ENCODE peak calls at places on chromosomes 1 and 21, in seven cellular contexts. Q is PC-3, D is GM23338, K is neural progenitor cell, B is HCT116, Z is OCI-LY7, W is hepatocyte. T is an unnamed sample.
A peak's percentile ranks its signal among the peaks of the same experiment; 100 is the strongest.

GRCh38 chr1:182181167-182181572 is 119.7 kb upstream of the ZNF648 start:
- DNase-seq in K (no peak), D (no peak), B (peak; percentile 23), Z (no peak), W (peak; percentile 68), Q (peak; percentile 88), T (no peak)

GRCh38 chr1:227191607-227192006 is 126.7 kb downstream of the CDC42BPA start:
- DNase-seq in W (no peak), B (no peak), Q (no peak), Z (no peak), D (no peak), K (no peak), T (peak; percentile 85)

GRCh38 chr1:230757856-230758704 is 10.9 kb downstream of the CAPN9 start:
- DNase-seq in K (no peak), D (no peak), W (no peak), Q (no peak), Z (no peak), B (no peak), T (no peak)

GRCh38 chr1:214707306-214708087 is 104.5 kb downstream of the CENPF start:
- DNase-seq in W (peak; percentile 50), Q (no peak), Z (no peak), B (no peak), D (no peak), K (no peak), T (no peak)

GRCh38 chr1:230071316-230071715 is 4.3 kb downstream of the GALNT2 start:
- DNase-seq in W (no peak), Q (no peak), B (no peak), K (no peak), Z (no peak), D (no peak), T (no peak)

GRCh38 chr1:66506393-66506687 is 27.6 kb upstream of the SGIP1 start:
- DNase-seq in B (no peak), Q (no peak), D (no peak), K (no peak), Z (no peak), W (no peak), T (no peak)

GRCh38 chr1:6465461-6466005 is 440 bp downstream of the TNFRSF25 start:
- DNase-seq in Q (no peak), Z (no peak), B (no peak), D (no peak), K (no peak), W (no peak), T (no peak)

GRCh38 chr1:226674892-226675719 is 64.0 kb downstream of the ITPKB start:
- DNase-seq in K (no peak), D (no peak), B (no peak), Q (no peak), Z (peak; percentile 97), W (no peak), T (no peak)

GRCh38 chr1:227356582-227357228 is 38.4 kb upstream of the CDC42BPA start:
- DNase-seq in D (peak; percentile 81), B (peak; percentile 48), Q (peak; percentile 91), K (no peak), W (peak; percentile 55), Z (no peak), T (peak; percentile 61)

GRCh38 chr1:96651517-96651916 is 70.1 kb upstream of the PTBP2 start:
- DNase-seq in K (peak; percentile 7), W (no peak), D (peak; percentile 7), Q (no peak), Z (no peak), B (no peak), T (no peak)

GRCh38 chr1:19809044-19809750 is 5.9 kb downstream of the RNF186 start:
- DNase-seq in Z (no peak), B (no peak), Q (no peak), W (no peak), D (peak; percentile 38), K (peak; percentile 28), T (no peak)

GRCh38 chr1:10662824-10663667 is 133.4 kb downstream of the CASZ1 start:
- DNase-seq in Q (no peak), B (no peak), D (no peak), W (no peak), K (no peak), Z (no peak), T (no peak)

GRCh38 chr1:89821322-89822108 is 683 bp downstream of the LRRC8D start:
- DNase-seq in K (peak; percentile 89), W (peak; percentile 82), D (peak; percentile 84), Q (peak; percentile 29), Z (peak; percentile 93), B (no peak), T (peak; percentile 79)

GRCh38 chr1:155177192-155177917 is 3.7 kb downstream of the TRIM46 start:
- DNase-seq in K (no peak), W (no peak), B (no peak), Z (no peak), D (no peak), Q (peak; percentile 66), T (no peak)

GRCh38 chr1:79109445-79109844 is 102.9 kb upstream of the ADGRL4 start:
- DNase-seq in W (no peak), Z (no peak), D (no peak), Q (no peak), B (no peak), K (no peak), T (no peak)

GRCh38 chr1:156747737-156748669 is 3.5 kb downstream of the HDGF start:
- DNase-seq in Z (no peak), B (no peak), W (no peak), K (peak; percentile 33), D (no peak), Q (no peak), T (no peak)

DNA sequence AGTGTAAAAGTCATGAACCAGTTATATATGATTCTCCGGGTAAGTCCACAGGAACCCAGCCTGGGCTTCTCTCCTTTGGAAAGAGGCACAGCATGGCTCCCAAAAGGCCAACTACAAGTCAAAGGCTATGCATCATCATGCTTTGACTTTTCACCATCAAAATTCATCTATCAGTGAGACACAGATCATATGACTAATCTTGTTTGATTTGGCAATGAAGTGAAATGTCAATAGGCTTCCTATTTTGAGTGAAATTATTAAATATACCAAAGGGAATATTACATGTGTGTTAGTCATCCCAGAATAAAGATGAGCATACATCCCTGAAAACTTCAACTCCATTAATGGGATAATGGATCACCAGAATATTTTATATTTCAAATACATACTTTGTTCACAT is 83.5 kb upstream of the ADGRL2 start:
- DNase-seq in D (no peak), Z (no peak), Q (peak; percentile 93), W (no peak), B (no peak), K (no peak), T (no peak)
- TF ChIP-seq EZH2phosphoT487 in D (no peak), Z (no peak), Q (no peak), W (no peak), B (no peak), K (no peak), T (no peak)

GRCh38 chr1:222911866-222912265 is 97.0 kb downstream of the DISP1 start:
- DNase-seq in B (no peak), W (no peak), Q (no peak), K (no peak), D (no peak), Z (no peak), T (no peak)

GRCh38 chr1:222910699-222911098 is 95.9 kb downstream of the DISP1 start:
- DNase-seq in W (no peak), K (no peak), B (no peak), D (no peak), Q (peak; percentile 57), Z (no peak), T (no peak)

GRCh38 chr1:222909586-222909985 is 94.7 kb downstream of the DISP1 start:
- DNase-seq in Z (no peak), W (no peak), D (no peak), Q (no peak), K (no peak), B (no peak), T (no peak)

GRCh38 chr1:222914861-222915632 is 100.2 kb downstream of the DISP1 start:
- DNase-seq in Z (no peak), B (no peak), W (no peak), Q (peak; percentile 92), D (no peak), K (no peak), T (no peak)

DNA sequence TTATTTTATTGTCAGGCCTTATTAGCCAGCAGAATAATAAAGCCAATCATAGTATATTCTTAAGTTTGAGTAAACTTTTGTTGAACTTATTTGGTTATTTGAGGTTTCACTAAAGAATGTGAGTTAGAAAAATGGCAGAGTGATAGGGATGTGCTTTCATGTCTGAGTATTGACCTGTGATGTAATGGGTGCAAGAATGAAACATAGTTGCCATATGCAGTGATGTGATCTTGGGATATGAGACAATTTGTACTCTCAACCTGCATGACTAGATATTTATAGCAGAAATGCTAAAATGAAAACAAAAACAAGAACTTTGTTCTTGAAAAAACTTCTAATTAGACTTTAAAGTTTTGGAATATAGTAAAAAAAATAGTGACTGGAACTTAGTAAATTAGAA is 97.9 kb downstream of the DISP1 start:
- DNase-seq in W (no peak), Z (no peak), B (no peak), K (no peak), Q (no peak), D (no peak), T (no peak)
- TF ChIP-seq EZH2phosphoT487 in W (no peak), Z (no peak), B (no peak), K (no peak), Q (no peak), D (no peak), T (no peak)

GRCh38 chr21:44441581-44442265 is 13.6 kb upstream of the LRRC3 start:
- DNase-seq in Q (no peak), B (no peak), Z (no peak), K (no peak), D (no peak), W (no peak), T (no peak)
- TF ChIP-seq EZH2phosphoT487 in Q (no peak), B (no peak), Z (no peak), K (no peak), D (no peak), W (no peak), T (no peak)

GRCh38 chr1:165845992-165846748 is 18.8 kb downstream of the UCK2 start:
- DNase-seq in Z (no peak), B (no peak), K (no peak), Q (no peak), D (no peak), W (no peak), T (peak; percentile 88)
- TF ChIP-seq EZH2phosphoT487 in Z (no peak), B (no peak), K (no peak), Q (no peak), D (no peak), W (no peak), T (no peak)

GRCh38 chr1:27658951-27659496 is 13.0 kb downstream of the IFI6 start:
- DNase-seq in W (peak; percentile 43), B (no peak), K (peak; percentile 18), D (peak; percentile 56), Z (peak; percentile 52), Q (peak; percentile 64), T (no peak)

GRCh38 chr1:27652505-27652904 is 17.5 kb upstream of the FGR start:
- DNase-seq in B (no peak), W (no peak), Q (no peak), K (no peak), D (no peak), Z (no peak), T (no peak)

GRCh38 chr1:27655151-27655929 is 16.7 kb downstream of the IFI6 start:
- DNase-seq in W (no peak), B (no peak), Q (no peak), D (peak; percentile 40), K (peak; percentile 20), Z (no peak), T (no peak)

GRCh38 chr1:27659497-27660299 is 12.3 kb downstream of the IFI6 start:
- DNase-seq in Q (peak; percentile 85), D (peak; percentile 96), W (peak; percentile 95), B (peak; percentile 54), Z (peak; percentile 94), K (peak; percentile 96), T (peak; percentile 90)

GRCh38 chr1:27656157-27656893 is 15.7 kb downstream of the IFI6 start:
- DNase-seq in W (no peak), B (no peak), K (peak; percentile 86), D (peak; percentile 91), Z (peak; percentile 58), Q (peak; percentile 52), T (no peak)
- TF ChIP-seq EZH2phosphoT487 in W (no peak), B (no peak), K (no peak), D (no peak), Z (no peak), Q (no peak), T (no peak)

T was measured in MM.1S.